ENCODE peak calls at places on chromosomes 4 and X, in ten cellular contexts. One of them, this sample, is unnamed.

GRCh38 chr4:76589402-76589801 is 154.4 kb downstream of the SHROOM3 start:
- DNase-seq in brain microvascular endothelial cell: no peak
- DNase-seq in activated naive CD4-positive, alpha-beta T cell treated with anti-CD3 and anti-CD28 coated beads, Interleukin-2, amount 50 U/mL, for 72 hours: no peak
- DNase-seq in GM23338: peak
- DNase-seq in activated T-cell treated with anti-CD3 and anti-CD28 coated beads for 4 hours: no peak
- DNase-seq in stimulated activated CD4-positive, alpha-beta T cell treated with anti-CD3 and anti-CD28 coated beads, Interleukin-15, amount 100 ng/mL, for 1 hour: no peak
- DNase-seq in neural crest cell: no peak
- DNase-seq in NCI-H345: no peak
- DNase-seq in heart left ventricle: no peak
- DNase-seq in M059J: peak
- DNase-seq in this sample: peak

GRCh38 chr4:54103190-54103574 is 3.2 kb downstream of the GSX2 start:
- DNase-seq in NCI-H345: no peak
- DNase-seq in stimulated activated CD4-positive, alpha-beta T cell treated with anti-CD3 and anti-CD28 coated beads, Interleukin-15, amount 100 ng/mL, for 1 hour: no peak
- DNase-seq in GM23338: peak
- DNase-seq in brain microvascular endothelial cell: no peak
- DNase-seq in M059J: no peak
- DNase-seq in neural crest cell: no peak
- DNase-seq in heart left ventricle: no peak
- DNase-seq in activated naive CD4-positive, alpha-beta T cell treated with anti-CD3 and anti-CD28 coated beads, Interleukin-2, amount 50 U/mL, for 72 hours: no peak
- DNase-seq in activated T-cell treated with anti-CD3 and anti-CD28 coated beads for 4 hours: no peak
- DNase-seq in this sample: no peak

GRCh38 chr4:159434496-159435241 is 331.8 kb downstream of the RAPGEF2 start:
- DNase-seq in activated T-cell treated with anti-CD3 and anti-CD28 coated beads for 4 hours: no peak
- DNase-seq in activated naive CD4-positive, alpha-beta T cell treated with anti-CD3 and anti-CD28 coated beads, Interleukin-2, amount 50 U/mL, for 72 hours: no peak
- DNase-seq in NCI-H345: no peak
- DNase-seq in GM23338: no peak
- DNase-seq in brain microvascular endothelial cell: no peak
- DNase-seq in neural crest cell: no peak
- DNase-seq in M059J: peak
- DNase-seq in stimulated activated CD4-positive, alpha-beta T cell treated with anti-CD3 and anti-CD28 coated beads, Interleukin-15, amount 100 ng/mL, for 1 hour: no peak
- DNase-seq in heart left ventricle: no peak
- DNase-seq in this sample: peak

GRCh38 chr4:14853186-14853946 is 148.9 kb upstream of the CPEB2 start:
- DNase-seq in neural crest cell: no peak
- DNase-seq in GM23338: peak
- DNase-seq in activated T-cell treated with anti-CD3 and anti-CD28 coated beads for 4 hours: no peak
- DNase-seq in M059J: peak
- DNase-seq in stimulated activated CD4-positive, alpha-beta T cell treated with anti-CD3 and anti-CD28 coated beads, Interleukin-15, amount 100 ng/mL, for 1 hour: no peak
- DNase-seq in heart left ventricle: no peak
- DNase-seq in NCI-H345: no peak
- DNase-seq in brain microvascular endothelial cell: peak
- DNase-seq in activated naive CD4-positive, alpha-beta T cell treated with anti-CD3 and anti-CD28 coated beads, Interleukin-2, amount 50 U/mL, for 72 hours: no peak
- DNase-seq in this sample: peak

GRCh38 chrX:34147345-34147744 is 15.2 kb upstream of the FAM47A start:
- DNase-seq in GM23338: no peak
- DNase-seq in NCI-H345: no peak
- DNase-seq in activated naive CD4-positive, alpha-beta T cell treated with anti-CD3 and anti-CD28 coated beads, Interleukin-2, amount 50 U/mL, for 72 hours: no peak
- DNase-seq in heart left ventricle: no peak
- DNase-seq in M059J: no peak
- DNase-seq in stimulated activated CD4-positive, alpha-beta T cell treated with anti-CD3 and anti-CD28 coated beads, Interleukin-15, amount 100 ng/mL, for 1 hour: no peak
- DNase-seq in brain microvascular endothelial cell: no peak
- DNase-seq in neural crest cell: no peak
- DNase-seq in activated T-cell treated with anti-CD3 and anti-CD28 coated beads for 4 hours: no peak
- DNase-seq in this sample: no peak

GRCh38 chr4:80538276-80538926 is 202.9 kb downstream of the CFAP299 start:
- DNase-seq in stimulated activated CD4-positive, alpha-beta T cell treated with anti-CD3 and anti-CD28 coated beads, Interleukin-15, amount 100 ng/mL, for 1 hour: no peak
- DNase-seq in neural crest cell: no peak
- DNase-seq in heart left ventricle: no peak
- DNase-seq in GM23338: no peak
- DNase-seq in M059J: peak
- DNase-seq in NCI-H345: no peak
- DNase-seq in activated T-cell treated with anti-CD3 and anti-CD28 coated beads for 4 hours: no peak
- DNase-seq in activated naive CD4-positive, alpha-beta T cell treated with anti-CD3 and anti-CD28 coated beads, Interleukin-2, amount 50 U/mL, for 72 hours: no peak
- DNase-seq in brain microvascular endothelial cell: no peak
- DNase-seq in this sample: no peak

GRCh38 chr4:78692815-78693156 is 83.4 kb upstream of the BMP2K start:
- DNase-seq in M059J: no peak
- DNase-seq in activated T-cell treated with anti-CD3 and anti-CD28 coated beads for 4 hours: no peak
- DNase-seq in brain microvascular endothelial cell: no peak
- DNase-seq in neural crest cell: no peak
- DNase-seq in heart left ventricle: no peak
- DNase-seq in GM23338: no peak
- DNase-seq in NCI-H345: no peak
- DNase-seq in activated naive CD4-positive, alpha-beta T cell treated with anti-CD3 and anti-CD28 coated beads, Interleukin-2, amount 50 U/mL, for 72 hours: no peak
- DNase-seq in stimulated activated CD4-positive, alpha-beta T cell treated with anti-CD3 and anti-CD28 coated beads, Interleukin-15, amount 100 ng/mL, for 1 hour: no peak
- DNase-seq in this sample: no peak

GRCh38 chr4:13535708-13536361 is 8.5 kb downstream of the NKX3-2 start:
- DNase-seq in activated T-cell treated with anti-CD3 and anti-CD28 coated beads for 4 hours: no peak
- DNase-seq in heart left ventricle: no peak
- DNase-seq in activated naive CD4-positive, alpha-beta T cell treated with anti-CD3 and anti-CD28 coated beads, Interleukin-2, amount 50 U/mL, for 72 hours: peak
- DNase-seq in brain microvascular endothelial cell: no peak
- DNase-seq in neural crest cell: no peak
- DNase-seq in M059J: no peak
- DNase-seq in GM23338: peak
- DNase-seq in NCI-H345: no peak
- DNase-seq in stimulated activated CD4-positive, alpha-beta T cell treated with anti-CD3 and anti-CD28 coated beads, Interleukin-15, amount 100 ng/mL, for 1 hour: no peak
- DNase-seq in this sample: no peak

GRCh38 chr4:67549123-67549522 is 3.8 kb upstream of the CENPC start:
- DNase-seq in brain microvascular endothelial cell: no peak
- DNase-seq in activated T-cell treated with anti-CD3 and anti-CD28 coated beads for 4 hours: no peak
- DNase-seq in heart left ventricle: no peak
- DNase-seq in stimulated activated CD4-positive, alpha-beta T cell treated with anti-CD3 and anti-CD28 coated beads, Interleukin-15, amount 100 ng/mL, for 1 hour: no peak
- DNase-seq in activated naive CD4-positive, alpha-beta T cell treated with anti-CD3 and anti-CD28 coated beads, Interleukin-2, amount 50 U/mL, for 72 hours: no peak
- DNase-seq in M059J: peak
- DNase-seq in GM23338: no peak
- DNase-seq in neural crest cell: no peak
- DNase-seq in NCI-H345: peak
- DNase-seq in this sample: peak

GRCh38 chrX:16797358-16797757 is 11.1 kb downstream of the TXLNG start:
- DNase-seq in neural crest cell: no peak
- DNase-seq in stimulated activated CD4-positive, alpha-beta T cell treated with anti-CD3 and anti-CD28 coated beads, Interleukin-15, amount 100 ng/mL, for 1 hour: no peak
- DNase-seq in activated T-cell treated with anti-CD3 and anti-CD28 coated beads for 4 hours: no peak
- DNase-seq in NCI-H345: no peak
- DNase-seq in GM23338: no peak
- DNase-seq in activated naive CD4-positive, alpha-beta T cell treated with anti-CD3 and anti-CD28 coated beads, Interleukin-2, amount 50 U/mL, for 72 hours: no peak
- DNase-seq in brain microvascular endothelial cell: no peak
- DNase-seq in heart left ventricle: no peak
- DNase-seq in M059J: no peak
- DNase-seq in this sample: peak

GRCh38 chrX:102712216-102712966 is at the start of gene GPRASP2:
- DNase-seq in activated naive CD4-positive, alpha-beta T cell treated with anti-CD3 and anti-CD28 coated beads, Interleukin-2, amount 50 U/mL, for 72 hours: no peak
- DNase-seq in activated T-cell treated with anti-CD3 and anti-CD28 coated beads for 4 hours: no peak
- DNase-seq in stimulated activated CD4-positive, alpha-beta T cell treated with anti-CD3 and anti-CD28 coated beads, Interleukin-15, amount 100 ng/mL, for 1 hour: no peak
- DNase-seq in GM23338: peak
- DNase-seq in neural crest cell: peak
- DNase-seq in NCI-H345: peak
- DNase-seq in M059J: peak
- DNase-seq in brain microvascular endothelial cell: no peak
- DNase-seq in heart left ventricle: peak
- DNase-seq in this sample: peak

GRCh38 chrX:39158801-39159657 is 357.8 kb downstream of the MID1IP1 start:
- DNase-seq in stimulated activated CD4-positive, alpha-beta T cell treated with anti-CD3 and anti-CD28 coated beads, Interleukin-15, amount 100 ng/mL, for 1 hour: no peak
- DNase-seq in GM23338: no peak
- DNase-seq in heart left ventricle: no peak
- DNase-seq in neural crest cell: no peak
- DNase-seq in M059J: peak
- DNase-seq in NCI-H345: peak
- DNase-seq in activated naive CD4-positive, alpha-beta T cell treated with anti-CD3 and anti-CD28 coated beads, Interleukin-2, amount 50 U/mL, for 72 hours: no peak
- DNase-seq in activated T-cell treated with anti-CD3 and anti-CD28 coated beads for 4 hours: no peak
- DNase-seq in brain microvascular endothelial cell: peak
- DNase-seq in this sample: peak

GRCh38 chr4:88616275-88616996 is 24.2 kb downstream of the HERC3 start:
- DNase-seq in activated T-cell treated with anti-CD3 and anti-CD28 coated beads for 4 hours: no peak
- DNase-seq in NCI-H345: no peak
- DNase-seq in M059J: peak
- DNase-seq in activated naive CD4-positive, alpha-beta T cell treated with anti-CD3 and anti-CD28 coated beads, Interleukin-2, amount 50 U/mL, for 72 hours: no peak
- DNase-seq in heart left ventricle: no peak
- DNase-seq in GM23338: no peak
- DNase-seq in neural crest cell: no peak
- DNase-seq in stimulated activated CD4-positive, alpha-beta T cell treated with anti-CD3 and anti-CD28 coated beads, Interleukin-15, amount 100 ng/mL, for 1 hour: no peak
- DNase-seq in brain microvascular endothelial cell: peak
- DNase-seq in this sample: peak

GRCh38 chr4:169315530-169316306 is 45.0 kb upstream of the SH3RF1 start:
- DNase-seq in heart left ventricle: no peak
- DNase-seq in GM23338: peak
- DNase-seq in NCI-H345: peak
- DNase-seq in activated naive CD4-positive, alpha-beta T cell treated with anti-CD3 and anti-CD28 coated beads, Interleukin-2, amount 50 U/mL, for 72 hours: no peak
- DNase-seq in activated T-cell treated with anti-CD3 and anti-CD28 coated beads for 4 hours: no peak
- DNase-seq in stimulated activated CD4-positive, alpha-beta T cell treated with anti-CD3 and anti-CD28 coated beads, Interleukin-15, amount 100 ng/mL, for 1 hour: no peak
- DNase-seq in M059J: peak
- DNase-seq in brain microvascular endothelial cell: peak
- DNase-seq in neural crest cell: no peak
- DNase-seq in this sample: peak

GRCh38 chrX:40012039-40012799 is 85.5 kb downstream of the BCOR start:
- DNase-seq in neural crest cell: no peak
- DNase-seq in M059J: peak
- DNase-seq in activated T-cell treated with anti-CD3 and anti-CD28 coated beads for 4 hours: no peak
- DNase-seq in GM23338: peak
- DNase-seq in NCI-H345: peak
- DNase-seq in activated naive CD4-positive, alpha-beta T cell treated with anti-CD3 and anti-CD28 coated beads, Interleukin-2, amount 50 U/mL, for 72 hours: no peak
- DNase-seq in brain microvascular endothelial cell: peak
- DNase-seq in stimulated activated CD4-positive, alpha-beta T cell treated with anti-CD3 and anti-CD28 coated beads, Interleukin-15, amount 100 ng/mL, for 1 hour: no peak
- DNase-seq in heart left ventricle: peak
- DNase-seq in this sample: peak

GRCh38 chrX:96436105-96436504 is 248.5 kb upstream of the DIAPH2 start:
- DNase-seq in brain microvascular endothelial cell: peak
- DNase-seq in GM23338: no peak
- DNase-seq in M059J: peak
- DNase-seq in neural crest cell: no peak
- DNase-seq in activated naive CD4-positive, alpha-beta T cell treated with anti-CD3 and anti-CD28 coated beads, Interleukin-2, amount 50 U/mL, for 72 hours: no peak
- DNase-seq in activated T-cell treated with anti-CD3 and anti-CD28 coated beads for 4 hours: no peak
- DNase-seq in heart left ventricle: no peak
- DNase-seq in NCI-H345: no peak
- DNase-seq in stimulated activated CD4-positive, alpha-beta T cell treated with anti-CD3 and anti-CD28 coated beads, Interleukin-15, amount 100 ng/mL, for 1 hour: no peak
- DNase-seq in this sample: peak

GRCh38 chr4:76276813-76277212 is 25.3 kb downstream of the FAM47E start:
- DNase-seq in GM23338: no peak
- DNase-seq in brain microvascular endothelial cell: no peak
- DNase-seq in activated T-cell treated with anti-CD3 and anti-CD28 coated beads for 4 hours: no peak
- DNase-seq in M059J: no peak
- DNase-seq in heart left ventricle: no peak
- DNase-seq in activated naive CD4-positive, alpha-beta T cell treated with anti-CD3 and anti-CD28 coated beads, Interleukin-2, amount 50 U/mL, for 72 hours: no peak
- DNase-seq in neural crest cell: no peak
- DNase-seq in stimulated activated CD4-positive, alpha-beta T cell treated with anti-CD3 and anti-CD28 coated beads, Interleukin-15, amount 100 ng/mL, for 1 hour: no peak
- DNase-seq in NCI-H345: no peak
- DNase-seq in this sample: no peak

GRCh38 chr4:151960449-151961246 is 199.8 kb upstream of the GATB start:
- DNase-seq in neural crest cell: no peak
- DNase-seq in brain microvascular endothelial cell: no peak
- DNase-seq in GM23338: no peak
- DNase-seq in NCI-H345: no peak
- DNase-seq in activated naive CD4-positive, alpha-beta T cell treated with anti-CD3 and anti-CD28 coated beads, Interleukin-2, amount 50 U/mL, for 72 hours: no peak
- DNase-seq in heart left ventricle: no peak
- DNase-seq in M059J: no peak
- DNase-seq in activated T-cell treated with anti-CD3 and anti-CD28 coated beads for 4 hours: no peak
- DNase-seq in stimulated activated CD4-positive, alpha-beta T cell treated with anti-CD3 and anti-CD28 coated beads, Interleukin-15, amount 100 ng/mL, for 1 hour: no peak
- DNase-seq in this sample: peak

GRCh38 chr4:109559625-109559982 is 442 bp upstream of the MCUB start:
- DNase-seq in NCI-H345: peak
- DNase-seq in stimulated activated CD4-positive, alpha-beta T cell treated with anti-CD3 and anti-CD28 coated beads, Interleukin-15, amount 100 ng/mL, for 1 hour: peak
- DNase-seq in GM23338: peak
- DNase-seq in M059J: no peak
- DNase-seq in brain microvascular endothelial cell: peak
- DNase-seq in neural crest cell: no peak
- DNase-seq in activated naive CD4-positive, alpha-beta T cell treated with anti-CD3 and anti-CD28 coated beads, Interleukin-2, amount 50 U/mL, for 72 hours: peak
- DNase-seq in heart left ventricle: peak
- DNase-seq in activated T-cell treated with anti-CD3 and anti-CD28 coated beads for 4 hours: peak
- DNase-seq in this sample: no peak

GRCh38 chr4:61180405-61180804 is 19.7 kb upstream of the ADGRL3 start:
- DNase-seq in stimulated activated CD4-positive, alpha-beta T cell treated with anti-CD3 and anti-CD28 coated beads, Interleukin-15, amount 100 ng/mL, for 1 hour: no peak
- DNase-seq in activated T-cell treated with anti-CD3 and anti-CD28 coated beads for 4 hours: no peak
- DNase-seq in neural crest cell: no peak
- DNase-seq in brain microvascular endothelial cell: no peak
- DNase-seq in NCI-H345: no peak
- DNase-seq in activated naive CD4-positive, alpha-beta T cell treated with anti-CD3 and anti-CD28 coated beads, Interleukin-2, amount 50 U/mL, for 72 hours: no peak
- DNase-seq in GM23338: no peak
- DNase-seq in heart left ventricle: no peak
- DNase-seq in M059J: no peak
- DNase-seq in this sample: no peak

GRCh38 chr4:11428161-11428700 is 463 bp downstream of the HS3ST1 start:
- DNase-seq in stimulated activated CD4-positive, alpha-beta T cell treated with anti-CD3 and anti-CD28 coated beads, Interleukin-15, amount 100 ng/mL, for 1 hour: no peak
- DNase-seq in heart left ventricle: no peak
- DNase-seq in brain microvascular endothelial cell: no peak
- DNase-seq in M059J: no peak
- DNase-seq in activated naive CD4-positive, alpha-beta T cell treated with anti-CD3 and anti-CD28 coated beads, Interleukin-2, amount 50 U/mL, for 72 hours: no peak
- DNase-seq in neural crest cell: no peak
- DNase-seq in GM23338: peak
- DNase-seq in NCI-H345: peak
- DNase-seq in activated T-cell treated with anti-CD3 and anti-CD28 coated beads for 4 hours: no peak
- DNase-seq in this sample: no peak

GRCh38 chrX:154738013-154738738 is 12.7 kb downstream of the GAB3 start:
- DNase-seq in neural crest cell: no peak
- DNase-seq in GM23338: no peak
- DNase-seq in NCI-H345: no peak
- DNase-seq in heart left ventricle: peak
- DNase-seq in stimulated activated CD4-positive, alpha-beta T cell treated with anti-CD3 and anti-CD28 coated beads, Interleukin-15, amount 100 ng/mL, for 1 hour: no peak
- DNase-seq in activated naive CD4-positive, alpha-beta T cell treated with anti-CD3 and anti-CD28 coated beads, Interleukin-2, amount 50 U/mL, for 72 hours: no peak
- DNase-seq in activated T-cell treated with anti-CD3 and anti-CD28 coated beads for 4 hours: no peak
- DNase-seq in M059J: peak
- DNase-seq in brain microvascular endothelial cell: peak
- DNase-seq in this sample: peak

GRCh38 chr4:159435561-159436023 is 332.7 kb downstream of the RAPGEF2 start:
- DNase-seq in heart left ventricle: no peak
- DNase-seq in activated naive CD4-positive, alpha-beta T cell treated with anti-CD3 and anti-CD28 coated beads, Interleukin-2, amount 50 U/mL, for 72 hours: no peak
- DNase-seq in neural crest cell: no peak
- DNase-seq in activated T-cell treated with anti-CD3 and anti-CD28 coated beads for 4 hours: no peak
- DNase-seq in M059J: peak
- DNase-seq in GM23338: no peak
- DNase-seq in brain microvascular endothelial cell: peak
- DNase-seq in NCI-H345: no peak
- DNase-seq in stimulated activated CD4-positive, alpha-beta T cell treated with anti-CD3 and anti-CD28 coated beads, Interleukin-15, amount 100 ng/mL, for 1 hour: no peak
- DNase-seq in this sample: peak

GRCh38 chr4:95835672-95836071 is 4.2 kb upstream of the PDHA2 start:
- DNase-seq in stimulated activated CD4-positive, alpha-beta T cell treated with anti-CD3 and anti-CD28 coated beads, Interleukin-15, amount 100 ng/mL, for 1 hour: no peak
- DNase-seq in GM23338: peak
- DNase-seq in neural crest cell: peak
- DNase-seq in NCI-H345: no peak
- DNase-seq in activated naive CD4-positive, alpha-beta T cell treated with anti-CD3 and anti-CD28 coated beads, Interleukin-2, amount 50 U/mL, for 72 hours: no peak
- DNase-seq in M059J: no peak
- DNase-seq in brain microvascular endothelial cell: no peak
- DNase-seq in heart left ventricle: no peak
- DNase-seq in activated T-cell treated with anti-CD3 and anti-CD28 coated beads for 4 hours: no peak
- DNase-seq in this sample: no peak

GRCh38 chr4:82124365-82124764 is 249.4 kb downstream of the HNRNPD start:
- DNase-seq in brain microvascular endothelial cell: no peak
- DNase-seq in heart left ventricle: no peak
- DNase-seq in neural crest cell: peak
- DNase-seq in GM23338: no peak
- DNase-seq in stimulated activated CD4-positive, alpha-beta T cell treated with anti-CD3 and anti-CD28 coated beads, Interleukin-15, amount 100 ng/mL, for 1 hour: no peak
- DNase-seq in M059J: peak
- DNase-seq in NCI-H345: no peak
- DNase-seq in activated naive CD4-positive, alpha-beta T cell treated with anti-CD3 and anti-CD28 coated beads, Interleukin-2, amount 50 U/mL, for 72 hours: no peak
- DNase-seq in activated T-cell treated with anti-CD3 and anti-CD28 coated beads for 4 hours: no peak
- DNase-seq in this sample: no peak

This sample was measured in RPMI7951.